ENCODE peak calls at places on chromosome 5, in eight cellular contexts. One of them, this sample, is unnamed.

GRCh38 chr5:142330026-142330425 is 5.2 kb upstream of the SPRY4 start:
- DNase-seq in CD8-positive, alpha-beta T cell: no peak
- DNase-seq in CD8-positive, alpha-beta memory T cell: no peak
- DNase-seq in fibroblast of lung: no peak
- DNase-seq in psoas muscle: no peak
- DNase-seq in neural progenitor cell: no peak
- DNase-seq in AG04450: no peak
- DNase-seq in right atrium auricular region: no peak
- DNase-seq in this sample: no peak

GRCh38 chr5:141039517-141039916 is 11.7 kb upstream of the PCDHB1 start:
- DNase-seq in CD8-positive, alpha-beta T cell: no peak
- DNase-seq in psoas muscle: no peak
- DNase-seq in AG04450: no peak
- DNase-seq in fibroblast of lung: no peak
- DNase-seq in right atrium auricular region: no peak
- DNase-seq in CD8-positive, alpha-beta memory T cell: no peak
- DNase-seq in neural progenitor cell: no peak
- DNase-seq in this sample: no peak

GRCh38 chr5:142511318-142511717 is 174.6 kb downstream of the FGF1 start:
- DNase-seq in CD8-positive, alpha-beta memory T cell: no peak
- DNase-seq in CD8-positive, alpha-beta T cell: no peak
- DNase-seq in psoas muscle: no peak
- DNase-seq in fibroblast of lung: no peak
- DNase-seq in right atrium auricular region: no peak
- DNase-seq in AG04450: no peak
- DNase-seq in neural progenitor cell: no peak
- DNase-seq in this sample: no peak

GRCh38 chr5:96112703-96113102 is 151.1 kb upstream of the ELL2 start:
- DNase-seq in CD8-positive, alpha-beta memory T cell: no peak
- DNase-seq in psoas muscle: no peak
- DNase-seq in AG04450: no peak
- DNase-seq in neural progenitor cell: no peak
- DNase-seq in CD8-positive, alpha-beta T cell: no peak
- DNase-seq in fibroblast of lung: no peak
- DNase-seq in right atrium auricular region: no peak
- DNase-seq in this sample: no peak

GRCh38 chr5:116418016-116418415 is 156.6 kb downstream of the SEMA6A start:
- DNase-seq in CD8-positive, alpha-beta T cell: no peak
- DNase-seq in right atrium auricular region: no peak
- DNase-seq in neural progenitor cell: no peak
- DNase-seq in AG04450: no peak
- DNase-seq in psoas muscle: no peak
- DNase-seq in CD8-positive, alpha-beta memory T cell: no peak
- DNase-seq in fibroblast of lung: no peak
- DNase-seq in this sample: no peak

GRCh38 chr5:36305571-36306326 is 4.0 kb upstream of the RANBP3L start:
- DNase-seq in AG04450: no peak
- DNase-seq in CD8-positive, alpha-beta T cell: no peak
- DNase-seq in right atrium auricular region: no peak
- DNase-seq in psoas muscle: peak
- DNase-seq in fibroblast of lung: peak
- DNase-seq in CD8-positive, alpha-beta memory T cell: no peak
- DNase-seq in neural progenitor cell: no peak
- DNase-seq in this sample: peak

GRCh38 chr5:167049043-167049663 is 1242.3 kb upstream of the WWC1 start:
- DNase-seq in right atrium auricular region: no peak
- DNase-seq in CD8-positive, alpha-beta T cell: no peak
- DNase-seq in psoas muscle: no peak
- DNase-seq in AG04450: no peak
- DNase-seq in CD8-positive, alpha-beta memory T cell: no peak
- DNase-seq in fibroblast of lung: peak
- DNase-seq in neural progenitor cell: peak
- DNase-seq in this sample: no peak

GRCh38 chr5:32144637-32145207 is 29.4 kb downstream of the GOLPH3 start:
- DNase-seq in neural progenitor cell: no peak
- DNase-seq in fibroblast of lung: no peak
- DNase-seq in AG04450: no peak
- DNase-seq in CD8-positive, alpha-beta T cell: no peak
- DNase-seq in CD8-positive, alpha-beta memory T cell: no peak
- DNase-seq in right atrium auricular region: no peak
- DNase-seq in psoas muscle: no peak
- DNase-seq in this sample: peak

GRCh38 chr5:123157797-123158528 is 68.9 kb downstream of the PRDM6 start:
- DNase-seq in neural progenitor cell: no peak
- DNase-seq in AG04450: peak
- DNase-seq in CD8-positive, alpha-beta T cell: no peak
- DNase-seq in right atrium auricular region: no peak
- DNase-seq in psoas muscle: no peak
- DNase-seq in fibroblast of lung: peak
- DNase-seq in CD8-positive, alpha-beta memory T cell: no peak
- DNase-seq in this sample: no peak

GRCh38 chr5:158832096-158832495 is 267.6 kb downstream of the EBF1 start:
- DNase-seq in CD8-positive, alpha-beta memory T cell: no peak
- DNase-seq in psoas muscle: no peak
- DNase-seq in neural progenitor cell: no peak
- DNase-seq in CD8-positive, alpha-beta T cell: no peak
- DNase-seq in AG04450: no peak
- DNase-seq in fibroblast of lung: peak
- DNase-seq in right atrium auricular region: no peak
- DNase-seq in this sample: no peak

GRCh38 chr5:166582416-166582815 is 1709.0 kb upstream of the WWC1 start:
- DNase-seq in CD8-positive, alpha-beta memory T cell: no peak
- DNase-seq in neural progenitor cell: no peak
- DNase-seq in fibroblast of lung: no peak
- DNase-seq in AG04450: no peak
- DNase-seq in psoas muscle: no peak
- DNase-seq in right atrium auricular region: no peak
- DNase-seq in CD8-positive, alpha-beta T cell: no peak
- DNase-seq in this sample: no peak

GRCh38 chr5:11483630-11484029 is 420.6 kb downstream of the CTNND2 start:
- DNase-seq in neural progenitor cell: no peak
- DNase-seq in fibroblast of lung: no peak
- DNase-seq in psoas muscle: no peak
- DNase-seq in CD8-positive, alpha-beta T cell: no peak
- DNase-seq in right atrium auricular region: no peak
- DNase-seq in CD8-positive, alpha-beta memory T cell: no peak
- DNase-seq in AG04450: no peak
- DNase-seq in this sample: no peak

GRCh38 chr5:164207646-164208045 is 702.2 kb downstream of the MAT2B start:
- DNase-seq in psoas muscle: no peak
- DNase-seq in CD8-positive, alpha-beta memory T cell: no peak
- DNase-seq in fibroblast of lung: no peak
- DNase-seq in right atrium auricular region: no peak
- DNase-seq in CD8-positive, alpha-beta T cell: no peak
- DNase-seq in neural progenitor cell: no peak
- DNase-seq in AG04450: no peak
- DNase-seq in this sample: no peak

GRCh38 chr5:172035039-172035438 is 28.6 kb upstream of the FBXW11 start:
- DNase-seq in psoas muscle: no peak
- DNase-seq in right atrium auricular region: no peak
- DNase-seq in fibroblast of lung: no peak
- DNase-seq in CD8-positive, alpha-beta memory T cell: no peak
- DNase-seq in AG04450: no peak
- DNase-seq in neural progenitor cell: no peak
- DNase-seq in CD8-positive, alpha-beta T cell: no peak
- DNase-seq in this sample: no peak

GRCh38 chr5:82417776-82418607 is 139.8 kb upstream of the RPS23 start:
- DNase-seq in CD8-positive, alpha-beta T cell: no peak
- DNase-seq in AG04450: no peak
- DNase-seq in psoas muscle: no peak
- DNase-seq in fibroblast of lung: no peak
- DNase-seq in CD8-positive, alpha-beta memory T cell: no peak
- DNase-seq in neural progenitor cell: no peak
- DNase-seq in right atrium auricular region: no peak
- DNase-seq in this sample: no peak

GRCh38 chr5:176542135-176542595 is 5.0 kb upstream of the RNF44 start:
- DNase-seq in neural progenitor cell: no peak
- DNase-seq in CD8-positive, alpha-beta memory T cell: peak
- DNase-seq in right atrium auricular region: no peak
- DNase-seq in fibroblast of lung: no peak
- DNase-seq in AG04450: no peak
- DNase-seq in CD8-positive, alpha-beta T cell: peak
- DNase-seq in psoas muscle: no peak
- DNase-seq in this sample: no peak

GRCh38 chr5:158456756-158457155 is 597.8 kb upstream of the CLINT1 start:
- DNase-seq in psoas muscle: peak
- DNase-seq in AG04450: peak
- DNase-seq in fibroblast of lung: peak
- DNase-seq in right atrium auricular region: peak
- DNase-seq in CD8-positive, alpha-beta memory T cell: no peak
- DNase-seq in CD8-positive, alpha-beta T cell: no peak
- DNase-seq in neural progenitor cell: no peak
- DNase-seq in this sample: peak

GRCh38 chr5:78907255-78907886 is 77.7 kb downstream of the ARSB start:
- DNase-seq in AG04450: peak
- DNase-seq in fibroblast of lung: peak
- DNase-seq in CD8-positive, alpha-beta T cell: no peak
- DNase-seq in neural progenitor cell: no peak
- DNase-seq in right atrium auricular region: no peak
- DNase-seq in CD8-positive, alpha-beta memory T cell: no peak
- DNase-seq in psoas muscle: no peak
- DNase-seq in this sample: peak

GRCh38 chr5:1754531-1755220 is 45.0 kb downstream of the MRPL36 start:
- DNase-seq in right atrium auricular region: no peak
- DNase-seq in AG04450: no peak
- DNase-seq in CD8-positive, alpha-beta memory T cell: no peak
- DNase-seq in psoas muscle: no peak
- DNase-seq in CD8-positive, alpha-beta T cell: no peak
- DNase-seq in neural progenitor cell: no peak
- DNase-seq in fibroblast of lung: no peak
- DNase-seq in this sample: peak

GRCh38 chr5:172858990-172859811 is 25.1 kb downstream of the ERGIC1 start:
- DNase-seq in CD8-positive, alpha-beta T cell: no peak
- DNase-seq in CD8-positive, alpha-beta memory T cell: no peak
- DNase-seq in right atrium auricular region: peak
- DNase-seq in fibroblast of lung: peak
- DNase-seq in AG04450: peak
- DNase-seq in neural progenitor cell: no peak
- DNase-seq in psoas muscle: peak
- DNase-seq in this sample: peak

GRCh38 chr5:54646285-54647101 is 128.9 kb downstream of the SNX18 start:
- DNase-seq in CD8-positive, alpha-beta memory T cell: peak
- DNase-seq in psoas muscle: peak
- DNase-seq in fibroblast of lung: peak
- DNase-seq in AG04450: peak
- DNase-seq in right atrium auricular region: peak
- DNase-seq in CD8-positive, alpha-beta T cell: peak
- DNase-seq in neural progenitor cell: peak
- DNase-seq in this sample: peak
- H3K4me3 ChIP-seq in CD8-positive, alpha-beta memory T cell: peak
- H3K4me3 ChIP-seq in psoas muscle: no peak
- H3K4me3 ChIP-seq in fibroblast of lung: peak
- H3K4me3 ChIP-seq in AG04450: peak
- H3K4me3 ChIP-seq in right atrium auricular region: no peak
- H3K4me3 ChIP-seq in CD8-positive, alpha-beta T cell: peak
- H3K4me3 ChIP-seq in neural progenitor cell: no peak
- H3K4me3 ChIP-seq in this sample: peak

GRCh38 chr5:180938294-180938693 is 39.3 kb downstream of the BTNL8 start:
- DNase-seq in neural progenitor cell: no peak
- DNase-seq in fibroblast of lung: no peak
- DNase-seq in psoas muscle: no peak
- DNase-seq in CD8-positive, alpha-beta T cell: no peak
- DNase-seq in right atrium auricular region: no peak
- DNase-seq in CD8-positive, alpha-beta memory T cell: no peak
- DNase-seq in AG04450: no peak
- DNase-seq in this sample: no peak
- H3K27ac ChIP-seq in neural progenitor cell: no peak
- H3K27ac ChIP-seq in fibroblast of lung: no peak
- H3K27ac ChIP-seq in psoas muscle: no peak
- H3K27ac ChIP-seq in CD8-positive, alpha-beta T cell: no peak
- H3K27ac ChIP-seq in right atrium auricular region: no peak
- H3K27ac ChIP-seq in CD8-positive, alpha-beta memory T cell: no peak
- H3K27ac ChIP-seq in AG04450: no peak
- H3K27ac ChIP-seq in this sample: no peak

DNA sequence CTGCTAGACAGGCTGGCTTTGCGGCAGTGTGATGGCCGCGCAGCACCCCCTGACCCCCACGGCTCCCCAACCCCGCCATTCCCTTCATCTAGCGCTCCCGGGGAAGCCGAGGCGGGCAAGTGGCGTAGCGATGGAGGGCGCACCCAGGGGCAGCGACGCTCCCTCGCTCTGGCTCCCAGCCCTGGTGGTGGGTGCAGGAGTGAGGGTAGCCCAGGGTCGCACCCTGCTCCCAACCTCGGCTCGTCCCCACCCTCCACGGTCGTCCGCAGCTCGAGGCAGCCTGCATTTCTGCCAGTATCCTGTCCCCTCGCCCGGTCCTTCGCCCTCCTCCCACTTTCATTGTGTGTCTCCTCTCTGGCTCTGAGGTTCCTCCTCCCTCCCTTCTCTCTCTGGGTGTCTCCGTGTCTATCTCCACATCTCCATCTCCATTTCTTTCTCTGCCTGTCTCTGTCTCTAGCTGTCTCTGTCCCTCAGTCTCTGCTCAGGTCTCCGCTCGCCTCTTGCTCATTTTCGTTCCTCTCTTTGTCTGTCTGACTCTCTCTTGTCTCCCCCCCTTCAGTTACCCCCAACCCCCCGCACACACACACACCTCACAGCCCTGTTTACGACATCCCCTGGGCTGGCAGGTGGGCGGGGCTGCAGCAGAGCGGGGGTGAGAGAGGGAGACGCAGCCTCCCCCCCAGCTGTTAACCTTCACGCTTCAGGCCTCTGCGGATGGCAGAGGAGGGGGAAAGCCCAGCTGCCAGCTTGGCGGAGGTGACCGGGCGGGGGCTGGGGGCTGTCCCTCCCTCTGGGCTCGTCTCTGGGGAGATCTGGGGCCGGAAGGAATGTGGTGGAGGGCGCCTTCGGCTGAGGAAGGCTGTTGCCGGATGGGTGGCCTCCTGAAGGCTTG is 48.7 kb upstream of the PSD2 start:
- DNase-seq in fibroblast of lung: no peak
- DNase-seq in AG04450: no peak
- DNase-seq in CD8-positive, alpha-beta T cell: peak
- DNase-seq in right atrium auricular region: no peak
- DNase-seq in neural progenitor cell: no peak
- DNase-seq in psoas muscle: no peak
- DNase-seq in CD8-positive, alpha-beta memory T cell: peak
- DNase-seq in this sample: no peak
- H3K4me3 ChIP-seq in fibroblast of lung: peak
- H3K4me3 ChIP-seq in AG04450: peak
- H3K4me3 ChIP-seq in CD8-positive, alpha-beta T cell: peak
- H3K4me3 ChIP-seq in right atrium auricular region: peak
- H3K4me3 ChIP-seq in neural progenitor cell: peak
- H3K4me3 ChIP-seq in psoas muscle: peak
- H3K4me3 ChIP-seq in CD8-positive, alpha-beta memory T cell: peak
- H3K4me3 ChIP-seq in this sample: peak

GRCh38 chr5:135242496-135243193 is 156.4 kb downstream of the MACROH2A1 start:
- DNase-seq in CD8-positive, alpha-beta memory T cell: no peak
- DNase-seq in neural progenitor cell: no peak
- DNase-seq in CD8-positive, alpha-beta T cell: no peak
- DNase-seq in psoas muscle: peak
- DNase-seq in fibroblast of lung: peak
- DNase-seq in right atrium auricular region: peak
- DNase-seq in AG04450: no peak
- DNase-seq in this sample: peak
- H3K27ac ChIP-seq in CD8-positive, alpha-beta memory T cell: no peak
- H3K27ac ChIP-seq in neural progenitor cell: no peak
- H3K27ac ChIP-seq in CD8-positive, alpha-beta T cell: no peak
- H3K27ac ChIP-seq in psoas muscle: peak
- H3K27ac ChIP-seq in fibroblast of lung: no peak
- H3K27ac ChIP-seq in right atrium auricular region: peak
- H3K27ac ChIP-seq in AG04450: no peak
- H3K27ac ChIP-seq in this sample: peak

This sample was measured in heart left ventricle.